ENCODE peak calls at places on chromosomes 11 and 22, in five cellular contexts. B, A, S, J and G are unnamed samples.

GRCh38 chr11:75520688-75521087 is 5.1 kb downstream of the GDPD5 start:
- DNase-seq in A (no peak), J (no peak), B (no peak), S (no peak), G (no peak)

GRCh38 chr11:46948378-46949131 is 12.0 kb downstream of the CSTPP1 start:
- DNase-seq in J (no peak), A (no peak), B (no peak), S (peak), G (no peak)

GRCh38 chr22:36384766-36385400 is 2.9 kb downstream of the MYH9 start:
- DNase-seq in A (peak), S (peak), J (no peak), B (no peak), G (no peak)

GRCh38 chr11:127643659-127644058 is 643.1 kb upstream of the KIRREL3 start:
- DNase-seq in J (no peak), S (no peak), A (no peak), B (no peak), G (no peak)

GRCh38 chr11:60771879-60772525 is 13.1 kb upstream of the MS4A10 start:
- DNase-seq in A (no peak), B (no peak), S (no peak), J (no peak), G (no peak)

GRCh38 chr22:19515654-19516377 is 8.4 kb downstream of the CLDN5 start:
- DNase-seq in A (no peak), S (no peak), B (no peak), J (no peak), G (no peak)

GRCh38 chr11:14455648-14456430 is 43.8 kb downstream of the COPB1 start:
- DNase-seq in S (no peak), B (no peak), J (no peak), A (no peak), G (no peak)

GRCh38 chr11:9397746-9398680 is 13.6 kb downstream of the IPO7 start:
- DNase-seq in A (no peak), J (no peak), B (no peak), S (no peak), G (no peak)

GRCh38 chr11:33885338-33886005 is 6.4 kb downstream of the LMO2 start:
- DNase-seq in A (no peak), J (no peak), B (no peak), S (no peak), G (no peak)

GRCh38 chr11:78158987-78159662 is 19.7 kb upstream of the ALG8 start:
- DNase-seq in A (no peak), B (no peak), J (no peak), S (no peak), G (no peak)

GRCh38 chr22:25758316-25758715 is 16.3 kb downstream of the MYO18B start:
- DNase-seq in J (no peak), S (no peak), B (no peak), A (no peak), G (no peak)

GRCh38 chr22:20567371-20567847 is 60.0 kb downstream of the MED15 start:
- DNase-seq in S (no peak), B (no peak), J (no peak), A (no peak), G (no peak)

GRCh38 chr22:46039531-46039930 is 62.6 kb upstream of the WNT7B start:
- DNase-seq in S (no peak), A (no peak), B (no peak), J (no peak), G (no peak)

GRCh38 chr11:117144477-117145392 is 648 bp downstream of the PAFAH1B2 start:
- DNase-seq in A (peak), B (peak), S (peak), J (peak), G (peak)

GRCh38 chr11:114821626-114822025 is 143.3 kb downstream of the NXPE2 start:
- DNase-seq in B (no peak), A (no peak), S (no peak), J (no peak), G (no peak)

GRCh38 chr11:121236115-121237001 is 56.2 kb upstream of the SC5D start:
- DNase-seq in J (no peak), B (no peak), A (no peak), S (peak), G (no peak)

GRCh38 chr11:16002942-16003341 is 353.4 kb downstream of the SOX6 start:
- DNase-seq in J (no peak), A (no peak), S (no peak), B (no peak), G (no peak)

GRCh38 chr11:86395061-86395551 is 20.4 kb downstream of the CCDC81 start:
- DNase-seq in J (no peak), A (no peak), S (no peak), B (no peak), G (no peak)

GRCh38 chr22:36359172-36359973 is 28.4 kb downstream of the MYH9 start:
- DNase-seq in S (no peak), B (no peak), A (no peak), J (no peak), G (peak)

GRCh38 chr11:36409152-36409713 is 100.8 kb downstream of the TRAF6 start:
- DNase-seq in S (peak), A (no peak), J (peak), B (no peak), G (no peak)

GRCh38 chr11:13074714-13075464 is 65.8 kb downstream of the RASSF10 start:
- DNase-seq in S (no peak), J (no peak), A (no peak), B (no peak), G (no peak)

GRCh38 chr22:27032121-27032761 is 374.9 kb downstream of the MIAT start:
- DNase-seq in S (peak), B (no peak), J (no peak), A (peak), G (no peak)

GRCh38 chr22:24466831-24467249 is 28.3 kb upstream of the UPB1 start:
- DNase-seq in B (no peak), J (peak), S (peak), A (no peak), G (no peak)

GRCh38 chr11:108891143-108891542 is 226.3 kb downstream of the DDX10 start:
- DNase-seq in B (no peak), S (no peak), J (no peak), A (no peak), G (no peak)

GRCh38 chr22:33918676-33919590 is 1.3 kb downstream of the LARGE1 start:
- DNase-seq in A (no peak), S (peak), J (no peak), B (no peak), G (no peak)

GRCh38 chr11:3186166-3186953 is 21.2 kb upstream of the OSBPL5 start:
- DNase-seq in S (no peak), A (no peak), B (no peak), J (no peak), G (no peak)

GRCh38 chr11:70399681-70400112 is 1.4 kb downstream of the CTTN start:
- DNase-seq in B (no peak), S (peak), A (no peak), J (peak), G (no peak)

GRCh38 chr11:85076535-85077330 is 550.4 kb downstream of the DLG2 start:
- DNase-seq in J (peak), A (no peak), B (no peak), S (no peak), G (no peak)

GRCh38 chr11:67583319-67584204 is at the start of gene GSTP1:
- DNase-seq in J (peak), A (peak), B (peak), S (peak), G (peak)

GRCh38 chr22:29700949-29701927 is 18.6 kb upstream of the CABP7 start:
- DNase-seq in J (no peak), A (no peak), S (peak), B (no peak), G (no peak)

GRCh38 chr11:1075341-1075911 is 752 bp downstream of the MUC2 start:
- DNase-seq in S (no peak), A (no peak), B (no peak), J (no peak), G (no peak)

GRCh38 chr22:31120230-31120629 is 2.5 kb upstream of the INPP5J start:
- DNase-seq in S (no peak), J (no peak), A (no peak), B (no peak), G (no peak)

GRCh38 chr22:31118046-31118820 is 4.5 kb upstream of the INPP5J start:
- DNase-seq in A (no peak), S (no peak), B (no peak), J (no peak), G (no peak)

GRCh38 chr22:31121403-31121802 is 1.4 kb upstream of the INPP5J start:
- DNase-seq in B (no peak), A (no peak), S (no peak), J (no peak), G (no peak)

GRCh38 chr22:31120642-31121041 is 2.1 kb upstream of the INPP5J start:
- DNase-seq in A (no peak), J (no peak), B (no peak), S (no peak), G (no peak)

GRCh38 chr22:31119026-31119717 is 3.6 kb upstream of the INPP5J start:
- DNase-seq in A (no peak), J (peak), B (no peak), S (no peak), G (no peak)
- TF ChIP-seq CTCF in A (no peak), J (no peak), B (no peak), S (no peak), G (no peak)

DNA sequence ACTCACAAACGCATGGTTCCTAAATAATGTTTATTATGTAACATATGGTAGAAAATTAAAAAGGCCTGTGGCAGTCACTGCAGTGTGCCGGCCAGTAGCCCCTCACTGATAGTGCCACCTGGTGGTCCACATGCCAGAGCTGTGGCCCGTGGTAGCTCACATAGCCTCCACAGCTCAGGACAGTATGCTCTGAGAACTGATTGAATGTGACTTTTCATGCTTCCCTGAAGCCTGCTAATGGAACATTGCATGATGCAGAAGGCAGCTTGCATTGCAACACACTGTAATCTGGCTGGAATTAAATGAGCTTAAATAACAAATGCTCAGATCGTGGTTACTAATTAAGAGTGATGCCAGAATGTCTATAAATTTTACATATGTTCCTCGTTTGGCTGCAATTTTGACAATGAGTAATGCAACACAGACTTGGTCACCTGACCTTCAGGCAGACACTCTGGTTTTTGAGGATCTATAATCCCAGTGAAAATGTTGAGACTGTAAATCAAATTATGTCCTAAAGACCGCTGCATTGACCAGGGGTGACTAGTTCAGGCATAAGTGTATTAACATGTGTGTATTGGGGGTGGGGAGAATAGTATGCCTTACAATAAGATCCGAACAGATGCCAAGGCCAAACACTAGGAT is 566.4 kb downstream of the METTL15 start:
- DNase-seq in J (no peak), S (peak), A (peak), B (no peak), G (no peak)
- TF ChIP-seq CTCF in J (peak), S (peak), A (peak), B (no peak), G (no peak)

DNA sequence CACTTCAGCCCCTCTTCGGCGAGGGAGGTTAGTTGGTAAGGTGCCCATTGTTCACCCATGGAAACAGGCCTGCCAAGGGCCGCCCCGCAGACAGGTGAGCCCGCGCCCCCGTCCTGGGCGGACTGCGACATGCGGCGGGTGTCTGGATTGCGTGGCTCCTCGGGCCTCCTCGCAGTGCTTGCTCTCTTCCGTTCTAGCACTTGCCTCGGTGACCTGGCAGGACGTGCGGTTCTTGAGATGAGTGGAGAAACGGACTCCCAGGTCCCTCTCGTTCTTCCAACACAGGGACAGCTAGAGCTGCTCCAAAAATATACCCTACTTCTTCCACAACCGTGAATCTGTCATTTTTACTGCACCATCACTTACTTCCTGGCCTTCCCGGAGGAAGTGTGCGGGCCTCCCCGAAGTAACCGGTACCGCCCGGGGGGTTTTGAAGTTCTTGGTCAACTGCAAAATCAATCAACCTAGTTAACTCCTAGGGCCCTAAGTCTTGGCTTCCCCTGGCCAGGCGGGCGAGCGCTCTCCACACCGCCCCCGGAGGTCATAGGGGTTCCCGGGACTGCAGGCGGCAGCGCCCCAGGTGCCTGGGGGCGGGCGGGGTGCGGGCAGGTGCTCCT is 745 bp upstream of the ZBTB44 start:
- DNase-seq in J (peak), A (no peak), B (peak), S (peak), G (peak)
- TF ChIP-seq CTCF in J (no peak), A (no peak), B (peak), S (no peak), G (no peak)

GRCh38 chr11:113774174-113774503 is 647 bp upstream of the ZW10 start:
- DNase-seq in A (no peak), J (no peak), S (no peak), B (no peak), G (no peak)
- TF ChIP-seq CTCF in A (peak), J (no peak), S (no peak), B (peak), G (peak)